ENCODE peak calls at places on chromosome 3, in seven cellular contexts. U, E, Q, K, I, O and X are unnamed samples.

GRCh38 chr3:36954452-36955134 is 9.7 kb upstream of the TRANK1 start:
- DNase-seq in U (no peak), E (no peak), Q (no peak), K (no peak), I (no peak), O (no peak), X (no peak)

GRCh38 chr3:156246939-156247725 is 126.8 kb downstream of the KCNAB1 start:
- DNase-seq in U (no peak), E (peak; percentile 27), Q (peak; percentile 10), K (no peak), I (no peak), O (no peak), X (peak; percentile 29)

GRCh38 chr3:61899700-61900462 is 338.5 kb downstream of the PTPRG start:
- DNase-seq in U (no peak), E (no peak), Q (no peak), K (no peak), I (no peak), O (no peak), X (no peak)

GRCh38 chr3:128179474-128179819 is 26.2 kb downstream of the EEFSEC start:
- DNase-seq in U (no peak), E (no peak), Q (no peak), K (no peak), I (no peak), O (no peak), X (no peak)

GRCh38 chr3:7171493-7171892 is 310.6 kb downstream of the GRM7 start:
- DNase-seq in U (no peak), E (no peak), Q (no peak), K (no peak), I (no peak), O (no peak), X (no peak)

GRCh38 chr3:53803124-53803815 is 42.9 kb downstream of the CHDH start:
- DNase-seq in U (no peak), E (no peak), Q (no peak), K (no peak), I (no peak), O (no peak), X (no peak)

GRCh38 chr3:44337253-44337652 is 1.3 kb upstream of the TCAIM start:
- DNase-seq in U (no peak), E (no peak), Q (no peak), K (no peak), I (no peak), O (no peak), X (no peak)

GRCh38 chr3:65963787-65964707 is 74.7 kb downstream of the MAGI1 start:
- DNase-seq in U (no peak), E (peak; percentile 79), Q (peak; percentile 95), K (no peak), I (peak; percentile 57), O (no peak), X (peak; percentile 95)

GRCh38 chr3:138899592-138899991 is 47.3 kb downstream of the FOXL2 start:
- DNase-seq in U (no peak), E (no peak), Q (no peak), K (no peak), I (no peak), O (no peak), X (no peak)

GRCh38 chr3:101827211-101828174 is 21.8 kb upstream of the NFKBIZ start:
- DNase-seq in U (peak; percentile 71), E (no peak), Q (peak; percentile 88), K (peak; percentile 85), I (peak; percentile 39), O (peak; percentile 34), X (peak; percentile 75)

GRCh38 chr3:88668180-88668579 is 439.2 kb upstream of the EPHA3 start:
- DNase-seq in U (no peak), E (no peak), Q (no peak), K (no peak), I (no peak), O (no peak), X (no peak)

GRCh38 chr3:39478226-39478625 is 10.7 kb downstream of the MOBP start:
- DNase-seq in U (no peak), E (no peak), Q (no peak), K (no peak), I (no peak), O (no peak), X (no peak)

GRCh38 chr3:51860703-51861665 is at the start of gene IQCF2:
- DNase-seq in U (no peak), E (no peak), Q (no peak), K (no peak), I (no peak), O (no peak), X (no peak)

GRCh38 chr3:20080956-20081554 is 40.8 kb downstream of the KAT2B start:
- DNase-seq in U (no peak), E (no peak), Q (no peak), K (peak; percentile 19), I (no peak), O (peak; percentile 58), X (peak; percentile 40)

GRCh38 chr3:180594631-180595348 is 7.2 kb upstream of the TTC14 start:
- DNase-seq in U (no peak), E (no peak), Q (peak; percentile 64), K (no peak), I (no peak), O (peak; percentile 8), X (peak; percentile 68)

GRCh38 chr3:52244061-52244628 is 1.4 kb upstream of the PPM1M start:
- DNase-seq in U (no peak), E (no peak), Q (peak; percentile 28), K (no peak), I (no peak), O (no peak), X (peak; percentile 67)